ENCODE peak calls at places on chromosomes 13 and 19, in eight cellular contexts. Q, H, Y, W, S, V, D and G are unnamed samples.

GRCh38 chr19:41616785-41617621 is 9.9 kb downstream of the CEACAM4 start:
- DNase-seq in Q (no peak), H (no peak), Y (peak), W (no peak), S (no peak), V (peak), D (no peak), G (peak)

GRCh38 chr13:28413999-28414398 is 80.9 kb downstream of the FLT1 start:
- DNase-seq in Q (no peak), H (no peak), Y (no peak), W (no peak), S (no peak), V (no peak), D (no peak), G (no peak)

GRCh38 chr13:51435002-51435578 is 17.7 kb downstream of the INTS6 start:
- DNase-seq in Q (no peak), H (no peak), Y (peak), W (no peak), S (no peak), V (no peak), D (no peak), G (no peak)

GRCh38 chr13:41458187-41458938 is 1.0 kb downstream of the RGCC start:
- DNase-seq in Q (peak), H (peak), Y (peak), W (peak), S (no peak), V (peak), D (no peak), G (peak)

GRCh38 chr19:4369109-4369887 is 25.9 kb downstream of the MPND start:
- DNase-seq in Q (peak), H (no peak), Y (no peak), W (no peak), S (no peak), V (peak), D (no peak), G (peak)

GRCh38 chr13:82058364-82058763 is 1717.4 kb upstream of the SPRY2 start:
- DNase-seq in Q (no peak), H (no peak), Y (no peak), W (no peak), S (no peak), V (no peak), D (no peak), G (no peak)

GRCh38 chr13:79398169-79398568 is 7.9 kb downstream of the RBM26 start:
- DNase-seq in Q (no peak), H (no peak), Y (no peak), W (no peak), S (no peak), V (no peak), D (no peak), G (no peak)

GRCh38 chr13:112447306-112447705 is 71.2 kb downstream of the SPACA7 start:
- DNase-seq in Q (no peak), H (no peak), Y (no peak), W (no peak), S (no peak), V (no peak), D (no peak), G (no peak)

GRCh38 chr13:39016789-39017188 is 21.1 kb downstream of the PROSER1 start:
- DNase-seq in Q (no peak), H (no peak), Y (peak), W (no peak), S (no peak), V (no peak), D (no peak), G (peak)

GRCh38 chr19:3979289-3979673 is 6.0 kb downstream of the EEF2 start:
- DNase-seq in Q (no peak), H (no peak), Y (no peak), W (no peak), S (peak), V (peak), D (no peak), G (no peak)

GRCh38 chr13:38409771-38410170 is 60.1 kb downstream of the UFM1 start:
- DNase-seq in Q (no peak), H (no peak), Y (no peak), W (no peak), S (no peak), V (no peak), D (no peak), G (no peak)

GRCh38 chr19:13937479-13938360 is 497 bp downstream of the PODNL1 start:
- DNase-seq in Q (no peak), H (no peak), Y (peak), W (no peak), S (no peak), V (no peak), D (no peak), G (no peak)

GRCh38 chr13:110290811-110291210 is 16.1 kb downstream of the COL4A1 start:
- DNase-seq in Q (no peak), H (no peak), Y (no peak), W (no peak), S (peak), V (no peak), D (no peak), G (no peak)

GRCh38 chr19:31666126-31666525 is 316.9 kb upstream of the TSHZ3 start:
- DNase-seq in Q (no peak), H (no peak), Y (no peak), W (no peak), S (no peak), V (no peak), D (no peak), G (peak)

GRCh38 chr13:68076046-68076445 is 845.9 kb upstream of the PCDH9 start:
- DNase-seq in Q (no peak), H (no peak), Y (no peak), W (no peak), S (no peak), V (no peak), D (no peak), G (no peak)